ENCODE peak calls at places on chromosomes 1 and 21, in seven cellular contexts. D, E, I, T, M, P and L are unnamed samples.

GRCh38 chr1:45205910-45206721 is at the start of gene ZSWIM5:
- DNase-seq in M (peak; percentile 28), D (peak; percentile 17), T (no peak), P (peak; percentile 71), E (peak; percentile 88), I (peak; percentile 65), L (peak; percentile 80)

GRCh38 chr1:151547119-151547899 is 7.2 kb downstream of the TUFT1 start:
- DNase-seq in I (peak; percentile 92), M (peak; percentile 35), D (peak; percentile 81), E (peak; percentile 83), P (peak; percentile 81), T (no peak), L (peak; percentile 78)

GRCh38 chr1:47418122-47418521 is 2.0 kb downstream of the FOXE3 start:
- DNase-seq in E (no peak), I (no peak), T (no peak), D (no peak), P (no peak), M (no peak), L (no peak)

GRCh38 chr21:15293251-15293650 is 228.5 kb upstream of the NRIP1 start:
- DNase-seq in P (no peak), I (peak; percentile 43), E (no peak), D (peak; percentile 86), M (peak; percentile 15), T (no peak), L (no peak)

GRCh38 chr1:192793983-192794767 is 14.7 kb upstream of the RGS2 start:
- DNase-seq in E (no peak), T (no peak), D (no peak), I (no peak), P (no peak), M (no peak), L (no peak)

GRCh38 chr1:112870887-112871646 is 84.9 kb downstream of the SLC16A1 start:
- DNase-seq in E (no peak), T (no peak), P (no peak), M (no peak), I (no peak), D (no peak), L (no peak)

GRCh38 chr1:156704930-156705320 is 458 bp downstream of the CRABP2 start:
- DNase-seq in I (peak; percentile 70), M (no peak), E (no peak), T (peak; percentile 58), P (peak; percentile 33), D (peak; percentile 40), L (peak; percentile 51)

GRCh38 chr1:205627956-205628355 is 3.9 kb downstream of the ELK4 start:
- DNase-seq in E (no peak), T (no peak), M (no peak), D (no peak), P (no peak), I (no peak), L (no peak)

GRCh38 chr21:34684174-34684876 is 15.5 kb downstream of the CLIC6 start:
- DNase-seq in D (no peak), I (no peak), E (no peak), M (no peak), P (peak; percentile 31), T (no peak), L (no peak)

GRCh38 chr1:214902636-214903320 is 179.8 kb upstream of the KCNK2 start:
- DNase-seq in P (no peak), D (peak; percentile 47), E (no peak), M (peak; percentile 6), I (no peak), T (no peak), L (no peak)

GRCh38 chr1:181452746-181453145 is 30.6 kb upstream of the CACNA1E start:
- DNase-seq in T (no peak), E (no peak), M (no peak), I (no peak), P (no peak), D (no peak), L (no peak)

GRCh38 chr1:147808025-147808424 is 47.6 kb upstream of the GJA5 start:
- DNase-seq in E (no peak), M (no peak), D (no peak), P (no peak), T (no peak), I (no peak), L (no peak)

GRCh38 chr21:32383812-32384211 is 9.0 kb downstream of the URB1 start:
- DNase-seq in T (no peak), P (no peak), E (no peak), M (no peak), D (no peak), I (no peak), L (no peak)

GRCh38 chr1:34057347-34057746 is 107.7 kb downstream of the CSMD2 start:
- DNase-seq in T (no peak), M (no peak), I (no peak), D (no peak), P (no peak), E (no peak), L (no peak)

GRCh38 chr1:41712081-41712480 is 206.6 kb downstream of the HIVEP3 start:
- DNase-seq in D (no peak), P (no peak), T (no peak), I (no peak), M (no peak), E (peak; percentile 44), L (no peak)

GRCh38 chr1:55155522-55155921 is 59.6 kb downstream of the USP24 start:
- DNase-seq in E (peak; percentile 57), D (no peak), T (no peak), I (no peak), M (no peak), P (peak; percentile 38), L (peak; percentile 44)

GRCh38 chr1:27345272-27345671 is 3.5 kb downstream of the SYTL1 start:
- DNase-seq in E (no peak), T (no peak), P (no peak), I (no peak), M (no peak), D (no peak), L (no peak)

GRCh38 chr1:108719253-108719652 is 6.5 kb downstream of the FNDC7 start:
- DNase-seq in I (no peak), E (no peak), M (no peak), P (no peak), T (no peak), D (peak; percentile 22), L (no peak)

GRCh38 chr1:28565726-28566125 is 12.8 kb downstream of the TRNAU1AP start:
- DNase-seq in D (no peak), T (no peak), I (no peak), P (no peak), M (no peak), E (no peak), L (no peak)

GRCh38 chr1:197837911-197838310 is 62.6 kb upstream of the DENND1B start:
- DNase-seq in T (no peak), P (no peak), I (no peak), M (no peak), D (no peak), E (no peak), L (no peak)

GRCh38 chr21:44261191-44261631 is 486 bp downstream of the DNMT3L start:
- DNase-seq in E (no peak), T (no peak), I (no peak), M (no peak), P (no peak), D (no peak), L (no peak)

GRCh38 chr1:54601730-54602129 is 21.6 kb downstream of the FAM151A start:
- DNase-seq in I (no peak), M (no peak), D (no peak), P (no peak), T (no peak), E (no peak), L (no peak)

GRCh38 chr1:187006896-187007295 is 178.1 kb downstream of the PLA2G4A start:
- DNase-seq in M (no peak), E (no peak), P (no peak), D (no peak), T (no peak), I (no peak), L (no peak)

GRCh38 chr1:5907966-5908365 is 84.3 kb downstream of the NPHP4 start:
- DNase-seq in E (no peak), T (no peak), M (no peak), P (no peak), D (no peak), I (no peak), L (no peak)

GRCh38 chr1:101476541-101476940 is 239.7 kb downstream of the S1PR1 start:
- DNase-seq in T (no peak), E (no peak), I (no peak), D (no peak), P (no peak), M (no peak), L (no peak)

GRCh38 chr1:8274396-8274795 is 43.5 kb upstream of the SLC45A1 start:
- DNase-seq in E (no peak), M (no peak), I (no peak), D (no peak), P (no peak), T (no peak), L (no peak)
- H3K4me3 ChIP-seq in E (no peak overlapping the region), M (no peak overlapping the region), I (no peak overlapping the region), D (no peak overlapping the region), P (no peak overlapping the region), T (no peak overlapping the region), L (no peak overlapping the region)

DNA sequence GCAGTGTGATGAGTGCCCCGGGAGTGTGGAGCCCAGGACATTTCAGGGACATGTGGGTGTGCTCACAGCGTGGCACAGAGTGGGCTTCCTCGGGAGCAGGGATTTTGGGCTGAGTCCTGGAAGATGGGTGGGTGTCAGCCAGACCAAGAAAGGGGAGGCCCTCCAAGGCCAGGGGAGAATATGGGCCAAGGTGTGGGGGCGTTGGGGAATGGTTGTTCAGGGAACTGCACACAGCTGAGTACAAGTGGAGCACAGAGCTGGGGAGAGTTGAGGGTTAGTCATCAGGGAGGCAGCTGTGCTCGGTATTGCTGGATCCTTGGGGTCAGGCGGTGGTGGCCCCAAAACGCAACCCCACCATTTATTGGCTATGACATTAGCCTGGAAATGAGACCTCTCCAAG is 5.5 kb downstream of the POGK start:
- DNase-seq in I (no peak), D (no peak), P (no peak), T (no peak), E (no peak), M (no peak), L (no peak)
- H3K27ac ChIP-seq in I (no peak overlapping the region), D (no peak overlapping the region), P (peak overlapping the region; percentile 53), T (peak overlapping the region; percentile 10), E (peak overlapping the region; percentile 27), M (no peak overlapping the region), L (peak overlapping the region; percentile 43)

GRCh38 chr1:30756545-30757195 is 904 bp downstream of the LAPTM5 start:
- DNase-seq in P (peak; percentile 67), I (peak; percentile 84), T (peak; percentile 10), M (no peak), D (peak; percentile 81), E (peak; percentile 88), L (peak; percentile 89)
- H3K4me3 ChIP-seq in P (no peak overlapping the region), I (peak overlapping the region; percentile 40), T (peak overlapping the region; percentile 67), M (no peak overlapping the region), D (no peak overlapping the region), E (peak overlapping the region; percentile 58), L (peak overlapping the region; percentile 57)

DNA sequence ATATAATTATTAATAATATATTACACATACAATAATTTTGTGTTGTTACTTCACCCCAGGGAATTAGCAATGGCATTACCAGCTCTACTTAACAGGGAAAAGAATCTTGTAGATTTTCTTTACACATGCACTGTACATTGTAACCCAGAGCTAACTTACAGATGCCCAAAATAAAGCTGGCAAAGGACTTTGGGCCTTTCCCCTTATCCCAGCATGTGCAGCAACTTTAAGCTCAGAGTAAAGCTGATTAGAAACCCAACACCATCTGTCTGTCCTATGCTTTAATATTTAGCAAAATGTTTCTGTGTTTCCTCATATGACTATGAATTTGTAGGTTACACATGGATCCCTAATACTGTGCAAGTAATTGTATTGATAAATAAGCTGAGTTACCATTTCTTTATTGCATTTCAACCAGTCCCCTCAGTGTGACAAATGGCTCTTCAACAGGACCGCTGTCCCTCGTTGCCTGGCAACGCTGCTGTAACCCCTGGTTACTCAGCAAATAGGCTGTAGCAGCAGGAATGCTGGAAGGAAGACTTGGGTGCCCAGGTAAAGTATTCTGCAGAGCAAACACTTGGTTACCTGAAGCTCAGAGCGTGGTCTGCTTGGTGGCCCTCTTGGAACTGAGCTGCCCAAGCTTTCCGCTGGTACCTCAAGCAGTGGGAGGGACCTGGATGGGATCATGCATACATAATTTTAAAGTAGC is at the start of gene USH2A:
- DNase-seq in E (no peak), T (no peak), M (no peak), P (no peak), I (no peak), D (no peak), L (no peak)
- H3K27ac ChIP-seq in E (no peak within 1 kb of the TSS), T (no peak within 1 kb of the TSS), M (no peak within 1 kb of the TSS), P (no peak within 1 kb of the TSS), I (no peak within 1 kb of the TSS), D (no peak within 1 kb of the TSS), L (no peak within 1 kb of the TSS)